ENCODE peak calls at places on chromosome 2, in five cellular contexts. One of them, this sample, is unnamed.

GRCh38 chr2:69333352-69333751 is 53.7 kb downstream of the GFPT1 start:
- DNase-seq in IMR-90: no peak
- DNase-seq in mesenchymal stem cell: no peak
- DNase-seq in H9: no peak
- DNase-seq in neuronal stem cell: no peak
- DNase-seq in this sample: no peak

GRCh38 chr2:12861344-12861942 is 144.7 kb downstream of the TRIB2 start:
- DNase-seq in IMR-90: peak
- DNase-seq in H9: no peak
- DNase-seq in mesenchymal stem cell: peak
- DNase-seq in neuronal stem cell: no peak
- DNase-seq in this sample: no peak

GRCh38 chr2:42463570-42463969 is 30.2 kb downstream of the KCNG3 start:
- DNase-seq in H9: no peak
- DNase-seq in mesenchymal stem cell: no peak
- DNase-seq in neuronal stem cell: no peak
- DNase-seq in IMR-90: no peak
- DNase-seq in this sample: no peak

GRCh38 chr2:144996225-144996795 is 476.4 kb upstream of the ZEB2 start:
- DNase-seq in H9: no peak
- DNase-seq in neuronal stem cell: no peak
- DNase-seq in mesenchymal stem cell: peak
- DNase-seq in IMR-90: peak
- DNase-seq in this sample: no peak

GRCh38 chr2:171712051-171712450 is 24.8 kb downstream of the DYNC1I2 start:
- DNase-seq in neuronal stem cell: no peak
- DNase-seq in IMR-90: peak
- DNase-seq in H9: no peak
- DNase-seq in mesenchymal stem cell: peak
- DNase-seq in this sample: no peak

GRCh38 chr2:167294031-167294774 is 405.9 kb downstream of the XIRP2 start:
- DNase-seq in neuronal stem cell: peak
- DNase-seq in mesenchymal stem cell: peak
- DNase-seq in IMR-90: peak
- DNase-seq in H9: no peak
- DNase-seq in this sample: no peak

GRCh38 chr2:201964631-201965206 is 68.9 kb upstream of the FZD7 start:
- DNase-seq in H9: no peak
- DNase-seq in neuronal stem cell: no peak
- DNase-seq in mesenchymal stem cell: no peak
- DNase-seq in IMR-90: no peak
- DNase-seq in this sample: no peak

GRCh38 chr2:204019572-204020501 is 83.3 kb downstream of the ICOS start:
- DNase-seq in H9: no peak
- DNase-seq in IMR-90: peak
- DNase-seq in mesenchymal stem cell: peak
- DNase-seq in neuronal stem cell: no peak
- DNase-seq in this sample: peak

GRCh38 chr2:241703128-241703604 is 1.3 kb downstream of the ING5 start:
- DNase-seq in neuronal stem cell: no peak
- DNase-seq in IMR-90: no peak
- DNase-seq in H9: no peak
- DNase-seq in mesenchymal stem cell: no peak
- DNase-seq in this sample: no peak

GRCh38 chr2:45241061-45241561 is 231.9 kb upstream of the SIX2 start:
- DNase-seq in IMR-90: peak
- DNase-seq in H9: no peak
- DNase-seq in mesenchymal stem cell: no peak
- DNase-seq in neuronal stem cell: no peak
- DNase-seq in this sample: no peak

GRCh38 chr2:231455222-231455621 is 9.1 kb downstream of the NCL start:
- DNase-seq in neuronal stem cell: no peak
- DNase-seq in H9: no peak
- DNase-seq in mesenchymal stem cell: no peak
- DNase-seq in IMR-90: no peak
- DNase-seq in this sample: no peak

GRCh38 chr2:65489269-65489668 is 56.9 kb upstream of the SPRED2 start:
- DNase-seq in H9: no peak
- DNase-seq in mesenchymal stem cell: no peak
- DNase-seq in neuronal stem cell: no peak
- DNase-seq in IMR-90: no peak
- DNase-seq in this sample: no peak

GRCh38 chr2:47653909-47654789 is 128.8 kb upstream of the MSH6 start:
- DNase-seq in mesenchymal stem cell: no peak
- DNase-seq in H9: peak
- DNase-seq in IMR-90: peak
- DNase-seq in neuronal stem cell: peak
- DNase-seq in this sample: peak

GRCh38 chr2:1717129-1717528 is 27.2 kb downstream of the PXDN start:
- DNase-seq in neuronal stem cell: no peak
- DNase-seq in H9: no peak
- DNase-seq in mesenchymal stem cell: no peak
- DNase-seq in IMR-90: no peak
- DNase-seq in this sample: no peak

GRCh38 chr2:24372033-24372432 is 11.7 kb upstream of the ITSN2 start:
- DNase-seq in IMR-90: no peak
- DNase-seq in neuronal stem cell: no peak
- DNase-seq in mesenchymal stem cell: no peak
- DNase-seq in H9: no peak
- DNase-seq in this sample: no peak

GRCh38 chr2:144683063-144683740 is 163.3 kb upstream of the ZEB2 start:
- DNase-seq in neuronal stem cell: no peak
- DNase-seq in mesenchymal stem cell: no peak
- DNase-seq in IMR-90: no peak
- DNase-seq in H9: no peak
- DNase-seq in this sample: no peak

GRCh38 chr2:43634604-43635306 is 2.3 kb upstream of the PLEKHH2 start:
- DNase-seq in neuronal stem cell: no peak
- DNase-seq in H9: no peak
- DNase-seq in IMR-90: peak
- DNase-seq in mesenchymal stem cell: peak
- DNase-seq in this sample: no peak

GRCh38 chr2:190812506-190813294 is 67.9 kb upstream of the GLS start:
- DNase-seq in neuronal stem cell: no peak
- DNase-seq in H9: no peak
- DNase-seq in mesenchymal stem cell: peak
- DNase-seq in IMR-90: peak
- DNase-seq in this sample: no peak

GRCh38 chr2:20925265-20925889 is 102.5 kb upstream of the LDAH start:
- DNase-seq in H9: peak
- DNase-seq in neuronal stem cell: peak
- DNase-seq in mesenchymal stem cell: peak
- DNase-seq in IMR-90: no peak
- DNase-seq in this sample: peak

GRCh38 chr2:174615951-174616436 is 18.4 kb upstream of the WIPF1 start:
- DNase-seq in neuronal stem cell: no peak
- DNase-seq in mesenchymal stem cell: no peak
- DNase-seq in IMR-90: peak
- DNase-seq in H9: no peak
- DNase-seq in this sample: no peak

GRCh38 chr2:158879229-158879903 is 84.2 kb downstream of the DAPL1 start:
- DNase-seq in H9: no peak
- DNase-seq in mesenchymal stem cell: no peak
- DNase-seq in IMR-90: no peak
- DNase-seq in neuronal stem cell: no peak
- DNase-seq in this sample: no peak

GRCh38 chr2:229910832-229911412 is 10.9 kb downstream of the TRIP12 start:
- DNase-seq in H9: peak
- DNase-seq in neuronal stem cell: no peak
- DNase-seq in mesenchymal stem cell: peak
- DNase-seq in IMR-90: no peak
- DNase-seq in this sample: no peak

GRCh38 chr2:134683561-134684112 is 35.2 kb downstream of the TMEM163 start:
- DNase-seq in neuronal stem cell: no peak
- DNase-seq in H9: no peak
- DNase-seq in IMR-90: no peak
- DNase-seq in mesenchymal stem cell: peak
- DNase-seq in this sample: peak

GRCh38 chr2:230944123-230944653 is 19.1 kb upstream of the GPR55 start:
- DNase-seq in H9: no peak
- DNase-seq in neuronal stem cell: no peak
- DNase-seq in mesenchymal stem cell: no peak
- DNase-seq in IMR-90: no peak
- DNase-seq in this sample: no peak

GRCh38 chr2:202355993-202356505 is 20.1 kb upstream of the BMPR2 start:
- DNase-seq in IMR-90: no peak
- DNase-seq in H9: no peak
- DNase-seq in neuronal stem cell: no peak
- DNase-seq in mesenchymal stem cell: no peak
- DNase-seq in this sample: no peak

GRCh38 chr2:121063471-121063870 is 221.5 kb downstream of the TFCP2L1 start:
- DNase-seq in H9: no peak
- DNase-seq in IMR-90: no peak
- DNase-seq in mesenchymal stem cell: no peak
- DNase-seq in neuronal stem cell: no peak
- DNase-seq in this sample: no peak

GRCh38 chr2:121058852-121059558 is 226.0 kb downstream of the TFCP2L1 start:
- DNase-seq in neuronal stem cell: no peak
- DNase-seq in mesenchymal stem cell: no peak
- DNase-seq in H9: no peak
- DNase-seq in IMR-90: no peak
- DNase-seq in this sample: no peak

GRCh38 chr2:121059651-121060649 is 225.1 kb downstream of the TFCP2L1 start:
- DNase-seq in neuronal stem cell: no peak
- DNase-seq in mesenchymal stem cell: no peak
- DNase-seq in H9: no peak
- DNase-seq in IMR-90: no peak
- DNase-seq in this sample: no peak

GRCh38 chr2:121062493-121062892 is 222.5 kb downstream of the TFCP2L1 start:
- DNase-seq in neuronal stem cell: no peak
- DNase-seq in H9: no peak
- DNase-seq in mesenchymal stem cell: no peak
- DNase-seq in IMR-90: no peak
- DNase-seq in this sample: no peak

GRCh38 chr2:121061633-121062032 is 223.4 kb downstream of the TFCP2L1 start:
- DNase-seq in H9: no peak
- DNase-seq in IMR-90: no peak
- DNase-seq in mesenchymal stem cell: no peak
- DNase-seq in neuronal stem cell: no peak
- DNase-seq in this sample: no peak
- H3K14ac ChIP-seq in H9: no peak
- H3K14ac ChIP-seq in IMR-90: no peak
- H3K14ac ChIP-seq in mesenchymal stem cell: no peak
- H3K14ac ChIP-seq in neuronal stem cell: no peak
- H3K14ac ChIP-seq in this sample: no peak

GRCh38 chr2:10385501-10385900 is 62.6 kb downstream of the ODC1 start:
- DNase-seq in mesenchymal stem cell: no peak
- DNase-seq in H9: no peak
- DNase-seq in IMR-90: no peak
- DNase-seq in neuronal stem cell: no peak
- DNase-seq in this sample: no peak

GRCh38 chr2:10389596-10389995 is 58.5 kb downstream of the ODC1 start:
- DNase-seq in mesenchymal stem cell: peak
- DNase-seq in H9: no peak
- DNase-seq in neuronal stem cell: no peak
- DNase-seq in IMR-90: peak
- DNase-seq in this sample: no peak

GRCh38 chr2:10385933-10386773 is 62.0 kb downstream of the ODC1 start:
- DNase-seq in neuronal stem cell: no peak
- DNase-seq in mesenchymal stem cell: peak
- DNase-seq in IMR-90: peak
- DNase-seq in H9: no peak
- DNase-seq in this sample: peak

GRCh38 chr2:10389191-10389590 is 58.9 kb downstream of the ODC1 start:
- DNase-seq in neuronal stem cell: no peak
- DNase-seq in mesenchymal stem cell: no peak
- DNase-seq in H9: no peak
- DNase-seq in IMR-90: no peak
- DNase-seq in this sample: no peak

DNA sequence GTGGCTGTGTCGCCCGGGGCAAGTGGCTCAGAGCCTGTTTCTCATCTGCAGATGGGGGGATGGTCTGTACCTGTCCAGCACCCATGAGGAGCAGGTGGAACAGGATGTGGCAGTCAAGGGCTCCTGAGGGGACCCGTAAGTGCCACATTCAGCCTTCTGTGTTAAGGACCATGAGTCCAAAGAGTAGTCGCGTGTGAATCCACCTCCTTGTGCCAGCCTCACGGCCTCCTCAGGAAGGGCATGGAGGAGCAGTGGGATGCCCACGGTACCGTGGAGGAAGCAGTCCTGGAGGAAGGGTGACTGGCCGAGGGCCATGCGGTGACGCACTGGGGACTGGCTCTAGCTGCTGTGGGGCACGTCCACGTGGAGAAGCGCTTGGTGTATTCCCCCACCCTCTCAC is 61.1 kb downstream of the ODC1 start:
- DNase-seq in H9: no peak
- DNase-seq in IMR-90: no peak
- DNase-seq in mesenchymal stem cell: no peak
- DNase-seq in neuronal stem cell: no peak
- DNase-seq in this sample: peak
- H3K14ac ChIP-seq in H9: no peak
- H3K14ac ChIP-seq in IMR-90: no peak
- H3K14ac ChIP-seq in mesenchymal stem cell: no peak
- H3K14ac ChIP-seq in neuronal stem cell: no peak
- H3K14ac ChIP-seq in this sample: no peak

DNA sequence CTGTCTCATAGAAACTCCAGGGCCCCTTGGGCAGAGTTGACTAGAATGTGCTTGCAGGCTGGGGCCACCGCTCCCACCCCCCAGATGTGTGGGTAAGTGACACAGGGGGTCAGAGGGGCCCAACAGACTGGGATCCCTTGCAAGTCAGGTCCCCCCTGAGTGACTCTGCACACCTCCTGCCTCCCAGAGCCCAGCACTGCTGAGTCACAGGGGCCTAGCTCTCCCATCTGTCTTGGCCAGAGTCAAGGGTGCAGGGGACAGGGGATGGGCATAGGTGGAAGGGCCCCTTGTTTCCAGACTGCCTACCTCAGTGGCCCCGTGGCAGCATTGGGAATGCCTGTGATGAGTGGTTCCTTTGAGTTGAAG is 11.4 kb downstream of the SH2D6 start:
- DNase-seq in mesenchymal stem cell: no peak
- DNase-seq in H9: no peak
- DNase-seq in IMR-90: no peak
- DNase-seq in neuronal stem cell: no peak
- DNase-seq in this sample: no peak
- H3K14ac ChIP-seq in mesenchymal stem cell: no peak
- H3K14ac ChIP-seq in H9: peak
- H3K14ac ChIP-seq in IMR-90: no peak
- H3K14ac ChIP-seq in neuronal stem cell: peak
- H3K14ac ChIP-seq in this sample: no peak

GRCh38 chr2:195582188-195582587 is 74.8 kb upstream of the SLC39A10 start:
- DNase-seq in IMR-90: no peak
- DNase-seq in H9: no peak
- DNase-seq in neuronal stem cell: no peak
- DNase-seq in mesenchymal stem cell: no peak
- DNase-seq in this sample: no peak

GRCh38 chr2:195590866-195591215 is 66.2 kb upstream of the SLC39A10 start:
- DNase-seq in neuronal stem cell: no peak
- DNase-seq in IMR-90: no peak
- DNase-seq in mesenchymal stem cell: peak
- DNase-seq in H9: no peak
- DNase-seq in this sample: no peak

GRCh38 chr2:195587966-195588365 is 69.1 kb upstream of the SLC39A10 start:
- DNase-seq in mesenchymal stem cell: no peak
- DNase-seq in H9: no peak
- DNase-seq in neuronal stem cell: no peak
- DNase-seq in IMR-90: no peak
- DNase-seq in this sample: no peak

GRCh38 chr2:195590199-195590865 is 66.7 kb upstream of the SLC39A10 start:
- DNase-seq in mesenchymal stem cell: no peak
- DNase-seq in IMR-90: no peak
- DNase-seq in neuronal stem cell: no peak
- DNase-seq in H9: no peak
- DNase-seq in this sample: no peak

GRCh38 chr2:195586062-195586713 is 70.8 kb upstream of the SLC39A10 start:
- DNase-seq in neuronal stem cell: no peak
- DNase-seq in IMR-90: no peak
- DNase-seq in H9: no peak
- DNase-seq in mesenchymal stem cell: no peak
- DNase-seq in this sample: no peak
- H3K14ac ChIP-seq in neuronal stem cell: no peak
- H3K14ac ChIP-seq in IMR-90: no peak
- H3K14ac ChIP-seq in H9: no peak
- H3K14ac ChIP-seq in mesenchymal stem cell: no peak
- H3K14ac ChIP-seq in this sample: no peak

This sample was measured in trophoblast cell.